ENCODE peak calls at places on chromosomes 16 and 17, in eight cellular contexts. One of them, this sample, is unnamed. For H3K4me1 and H3K27me3, the result is how much of the 10 kb centered on the place peaks cover.

GRCh38 chr17:62601438-62601837 is 26.0 kb upstream of the MRC2 start:
- DNase-seq in astrocyte: no peak
- DNase-seq in fibroblast of lung: no peak
- DNase-seq in mammary epithelial cell: no peak
- DNase-seq in NT2/D1: no peak
- DNase-seq in IMR-90: no peak
- DNase-seq in endodermal cell: no peak
- DNase-seq in DND-41: no peak
- DNase-seq in this sample: peak

GRCh38 chr16:30049871-30050270 is 15.7 kb upstream of the ALDOA start:
- DNase-seq in astrocyte: no peak
- DNase-seq in fibroblast of lung: no peak
- DNase-seq in mammary epithelial cell: no peak
- DNase-seq in NT2/D1: no peak
- DNase-seq in IMR-90: no peak
- DNase-seq in endodermal cell: no peak
- DNase-seq in DND-41: no peak
- DNase-seq in this sample: no peak

GRCh38 chr17:51046527-51047384 is 73.9 kb downstream of the SPAG9 start:
- DNase-seq in astrocyte: peak
- DNase-seq in fibroblast of lung: peak
- DNase-seq in mammary epithelial cell: peak
- DNase-seq in NT2/D1: peak
- DNase-seq in IMR-90: peak
- DNase-seq in endodermal cell: peak
- DNase-seq in DND-41: no peak
- DNase-seq in this sample: peak

GRCh38 chr17:75514299-75515228 is 773 bp downstream of the CASKIN2 start:
- DNase-seq in astrocyte: no peak
- DNase-seq in fibroblast of lung: no peak
- DNase-seq in mammary epithelial cell: peak
- DNase-seq in NT2/D1: no peak
- DNase-seq in IMR-90: peak
- DNase-seq in endodermal cell: peak
- DNase-seq in DND-41: peak
- DNase-seq in this sample: peak

GRCh38 chr17:27218041-27218440 is 75.9 kb upstream of the WSB1 start:
- DNase-seq in astrocyte: no peak
- DNase-seq in fibroblast of lung: no peak
- DNase-seq in mammary epithelial cell: no peak
- DNase-seq in NT2/D1: no peak
- DNase-seq in IMR-90: no peak
- DNase-seq in endodermal cell: no peak
- DNase-seq in DND-41: no peak
- DNase-seq in this sample: no peak

GRCh38 chr16:51500306-51500705 is 349.2 kb upstream of the SALL1 start:
- DNase-seq in astrocyte: peak
- DNase-seq in fibroblast of lung: peak
- DNase-seq in mammary epithelial cell: peak
- DNase-seq in NT2/D1: no peak
- DNase-seq in IMR-90: peak
- DNase-seq in endodermal cell: no peak
- DNase-seq in DND-41: no peak
- DNase-seq in this sample: peak

GRCh38 chr16:15950167-15950854 is 895 bp downstream of the ABCC1 start:
- DNase-seq in astrocyte: peak
- DNase-seq in fibroblast of lung: peak
- DNase-seq in mammary epithelial cell: peak
- DNase-seq in NT2/D1: no peak
- DNase-seq in IMR-90: peak
- DNase-seq in endodermal cell: peak
- DNase-seq in DND-41: peak
- DNase-seq in this sample: peak

GRCh38 chr17:20300399-20301037 is 166.8 kb downstream of the LGALS9B start:
- DNase-seq in astrocyte: peak
- DNase-seq in fibroblast of lung: no peak
- DNase-seq in mammary epithelial cell: no peak
- DNase-seq in NT2/D1: no peak
- DNase-seq in IMR-90: peak
- DNase-seq in endodermal cell: peak
- DNase-seq in DND-41: no peak
- DNase-seq in this sample: peak

GRCh38 chr17:17515921-17516295 is 19.7 kb upstream of the RASD1 start:
- DNase-seq in astrocyte: peak
- DNase-seq in fibroblast of lung: no peak
- DNase-seq in mammary epithelial cell: peak
- DNase-seq in NT2/D1: no peak
- DNase-seq in IMR-90: peak
- DNase-seq in endodermal cell: no peak
- DNase-seq in DND-41: no peak
- DNase-seq in this sample: peak

GRCh38 chr17:15884731-15885130 is 60.2 kb upstream of the ADORA2B start:
- DNase-seq in astrocyte: peak
- DNase-seq in fibroblast of lung: peak
- DNase-seq in mammary epithelial cell: peak
- DNase-seq in NT2/D1: no peak
- DNase-seq in IMR-90: peak
- DNase-seq in endodermal cell: no peak
- DNase-seq in DND-41: no peak
- DNase-seq in this sample: no peak

GRCh38 chr16:47320546-47321315 is 140.1 kb downstream of the ITFG1 start:
- DNase-seq in astrocyte: peak
- DNase-seq in fibroblast of lung: peak
- DNase-seq in mammary epithelial cell: peak
- DNase-seq in NT2/D1: no peak
- DNase-seq in IMR-90: peak
- DNase-seq in endodermal cell: no peak
- DNase-seq in DND-41: no peak
- DNase-seq in this sample: peak

GRCh38 chr16:89491238-89491869 is 993 bp upstream of the ANKRD11 start:
- DNase-seq in astrocyte: no peak
- DNase-seq in fibroblast of lung: peak
- DNase-seq in mammary epithelial cell: no peak
- DNase-seq in NT2/D1: no peak
- DNase-seq in IMR-90: no peak
- DNase-seq in endodermal cell: peak
- DNase-seq in DND-41: peak
- DNase-seq in this sample: peak

GRCh38 chr17:57315061-57315851 is 58.9 kb downstream of the MSI2 start:
- DNase-seq in astrocyte: no peak
- DNase-seq in fibroblast of lung: no peak
- DNase-seq in mammary epithelial cell: no peak
- DNase-seq in NT2/D1: no peak
- DNase-seq in IMR-90: no peak
- DNase-seq in endodermal cell: peak
- DNase-seq in DND-41: no peak
- DNase-seq in this sample: no peak

GRCh38 chr16:31215287-31216115 is 1.4 kb downstream of the PYDC1 start:
- DNase-seq in astrocyte: peak
- DNase-seq in fibroblast of lung: peak
- DNase-seq in mammary epithelial cell: peak
- DNase-seq in NT2/D1: peak
- DNase-seq in IMR-90: peak
- DNase-seq in endodermal cell: peak
- DNase-seq in DND-41: no peak
- DNase-seq in this sample: peak

GRCh38 chr17:27038676-27039075 is 255.2 kb upstream of the WSB1 start:
- DNase-seq in astrocyte: no peak
- DNase-seq in fibroblast of lung: no peak
- DNase-seq in mammary epithelial cell: no peak
- DNase-seq in NT2/D1: peak
- DNase-seq in IMR-90: no peak
- DNase-seq in endodermal cell: peak
- DNase-seq in DND-41: peak
- DNase-seq in this sample: no peak

GRCh38 chr17:27905524-27906237 is 12.5 kb upstream of the LYRM9 start:
- DNase-seq in astrocyte: no peak
- DNase-seq in fibroblast of lung: no peak
- DNase-seq in mammary epithelial cell: no peak
- DNase-seq in NT2/D1: no peak
- DNase-seq in IMR-90: no peak
- DNase-seq in endodermal cell: no peak
- DNase-seq in DND-41: no peak
- DNase-seq in this sample: no peak

GRCh38 chr16:17461951-17462729 is 8.6 kb downstream of the XYLT1 start:
- DNase-seq in astrocyte: no peak
- DNase-seq in fibroblast of lung: no peak
- DNase-seq in mammary epithelial cell: no peak
- DNase-seq in NT2/D1: no peak
- DNase-seq in IMR-90: no peak
- DNase-seq in endodermal cell: peak
- DNase-seq in DND-41: no peak
- DNase-seq in this sample: no peak

GRCh38 chr17:61403846-61404701 is 4.4 kb downstream of the TBX2 start:
- DNase-seq in astrocyte: no peak
- DNase-seq in fibroblast of lung: peak
- DNase-seq in mammary epithelial cell: no peak
- DNase-seq in NT2/D1: no peak
- DNase-seq in IMR-90: peak
- DNase-seq in endodermal cell: peak
- DNase-seq in DND-41: no peak
- DNase-seq in this sample: peak

GRCh38 chr16:70598937-70599503 is 47.3 kb upstream of the IL34 start:
- DNase-seq in astrocyte: no peak
- DNase-seq in fibroblast of lung: no peak
- DNase-seq in mammary epithelial cell: no peak
- DNase-seq in NT2/D1: no peak
- DNase-seq in IMR-90: no peak
- DNase-seq in endodermal cell: no peak
- DNase-seq in DND-41: no peak
- DNase-seq in this sample: no peak

DNA sequence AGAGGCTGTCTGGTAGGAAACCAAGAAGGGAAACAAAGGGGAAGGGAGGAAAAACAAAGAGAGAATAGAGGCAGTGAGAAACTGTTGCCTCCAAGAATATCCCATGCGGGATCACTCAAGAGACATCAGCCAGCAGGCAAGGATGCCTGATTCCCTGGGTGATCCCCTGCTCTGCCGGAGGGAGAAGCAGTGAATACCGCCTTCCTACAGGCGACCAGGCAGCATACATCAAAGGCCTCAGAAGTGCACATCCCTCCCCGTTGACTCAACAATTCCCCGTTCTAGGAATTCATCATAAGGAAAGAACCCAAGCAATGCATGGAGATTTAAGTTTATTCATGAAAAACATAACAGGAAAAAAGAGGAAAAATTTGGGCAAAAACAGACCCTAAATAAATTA is 84.0 kb downstream of the ZFHX3 start:
- DNase-seq in astrocyte: peak
- DNase-seq in fibroblast of lung: peak
- DNase-seq in mammary epithelial cell: no peak
- DNase-seq in NT2/D1: no peak
- DNase-seq in IMR-90: peak
- DNase-seq in endodermal cell: no peak
- DNase-seq in DND-41: no peak
- DNase-seq in this sample: peak
- H3K9ac ChIP-seq in astrocyte: no peak
- H3K9ac ChIP-seq in fibroblast of lung: no peak
- H3K9ac ChIP-seq in mammary epithelial cell: no peak
- H3K9ac ChIP-seq in NT2/D1: no peak
- H3K9ac ChIP-seq in IMR-90: no peak
- H3K9ac ChIP-seq in endodermal cell: no peak
- H3K9ac ChIP-seq in DND-41: no peak
- H3K9ac ChIP-seq in this sample: no peak

GRCh38 chr17:32491371-32492280 is 4.8 kb downstream of the CDK5R1 start:
- DNase-seq in astrocyte: no peak
- DNase-seq in fibroblast of lung: no peak
- DNase-seq in mammary epithelial cell: no peak
- DNase-seq in NT2/D1: no peak
- DNase-seq in IMR-90: no peak
- DNase-seq in endodermal cell: no peak
- DNase-seq in DND-41: no peak
- DNase-seq in this sample: no peak
- H3K4me1 ChIP-seq in astrocyte: under half
- H3K4me1 ChIP-seq in fibroblast of lung: under half
- H3K4me1 ChIP-seq in mammary epithelial cell: under half
- H3K4me1 ChIP-seq in NT2/D1: under half
- H3K4me1 ChIP-seq in IMR-90: under half
- H3K4me1 ChIP-seq in endodermal cell: under half
- H3K4me1 ChIP-seq in DND-41: under half
- H3K4me1 ChIP-seq in this sample: under half

GRCh38 chr17:81804559-81805399 is 829 bp downstream of the GCGR start:
- DNase-seq in astrocyte: no peak
- DNase-seq in fibroblast of lung: no peak
- DNase-seq in mammary epithelial cell: no peak
- DNase-seq in NT2/D1: no peak
- DNase-seq in IMR-90: no peak
- DNase-seq in endodermal cell: peak
- DNase-seq in DND-41: no peak
- DNase-seq in this sample: no peak

GRCh38 chr17:81803728-81804558 is at the start of gene GCGR:
- DNase-seq in astrocyte: no peak
- DNase-seq in fibroblast of lung: no peak
- DNase-seq in mammary epithelial cell: no peak
- DNase-seq in NT2/D1: no peak
- DNase-seq in IMR-90: no peak
- DNase-seq in endodermal cell: no peak
- DNase-seq in DND-41: no peak
- DNase-seq in this sample: no peak

GRCh38 chr17:81802048-81802758 is 1.7 kb upstream of the GCGR start:
- DNase-seq in astrocyte: no peak
- DNase-seq in fibroblast of lung: no peak
- DNase-seq in mammary epithelial cell: no peak
- DNase-seq in NT2/D1: no peak
- DNase-seq in IMR-90: no peak
- DNase-seq in endodermal cell: no peak
- DNase-seq in DND-41: no peak
- DNase-seq in this sample: no peak

GRCh38 chr17:81801327-81801726 is 2.6 kb upstream of the GCGR start:
- DNase-seq in astrocyte: no peak
- DNase-seq in fibroblast of lung: no peak
- DNase-seq in mammary epithelial cell: no peak
- DNase-seq in NT2/D1: no peak
- DNase-seq in IMR-90: no peak
- DNase-seq in endodermal cell: no peak
- DNase-seq in DND-41: no peak
- DNase-seq in this sample: no peak

GRCh38 chr17:81802856-81803643 is 900 bp upstream of the GCGR start:
- DNase-seq in astrocyte: no peak
- DNase-seq in fibroblast of lung: no peak
- DNase-seq in mammary epithelial cell: no peak
- DNase-seq in NT2/D1: no peak
- DNase-seq in IMR-90: no peak
- DNase-seq in endodermal cell: no peak
- DNase-seq in DND-41: no peak
- DNase-seq in this sample: no peak
- H3K27me3 ChIP-seq in astrocyte: under half
- H3K27me3 ChIP-seq in fibroblast of lung: under half
- H3K27me3 ChIP-seq in mammary epithelial cell: under half
- H3K27me3 ChIP-seq in NT2/D1: half or more
- H3K27me3 ChIP-seq in IMR-90: half or more
- H3K27me3 ChIP-seq in endodermal cell: half or more
- H3K27me3 ChIP-seq in DND-41: under half
- H3K27me3 ChIP-seq in this sample: under half

DNA sequence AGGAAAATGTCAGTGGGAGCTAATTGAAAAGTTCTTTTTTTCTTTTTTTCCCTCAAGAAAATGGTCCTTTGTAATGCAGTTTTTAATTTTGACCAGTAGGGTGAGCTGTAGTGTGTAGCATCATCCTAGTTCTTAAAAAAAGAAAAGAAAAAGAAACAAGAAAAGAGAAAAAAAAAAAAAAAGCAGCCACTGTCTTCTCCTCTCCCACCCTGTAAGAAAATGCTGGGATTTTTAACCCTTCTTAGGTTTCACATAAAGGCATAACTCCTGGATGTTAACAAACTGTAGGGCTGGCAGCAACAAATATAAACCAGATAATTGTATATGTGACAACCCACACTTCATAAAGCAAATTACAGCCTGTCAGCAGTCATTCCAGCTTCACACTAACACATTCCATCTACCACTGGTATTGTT is 78.1 kb downstream of the SKAP1 start:
- DNase-seq in astrocyte: peak
- DNase-seq in fibroblast of lung: peak
- DNase-seq in mammary epithelial cell: peak
- DNase-seq in NT2/D1: peak
- DNase-seq in IMR-90: peak
- DNase-seq in endodermal cell: no peak
- DNase-seq in DND-41: no peak
- DNase-seq in this sample: peak
- H3K9ac ChIP-seq in astrocyte: no peak
- H3K9ac ChIP-seq in fibroblast of lung: no peak
- H3K9ac ChIP-seq in mammary epithelial cell: no peak
- H3K9ac ChIP-seq in NT2/D1: no peak
- H3K9ac ChIP-seq in IMR-90: no peak
- H3K9ac ChIP-seq in endodermal cell: no peak
- H3K9ac ChIP-seq in DND-41: no peak
- H3K9ac ChIP-seq in this sample: no peak

This sample was measured in adipocyte.